ENCODE peak calls at places on chromosome 22, in six cellular contexts. K, U, B, M, L and T are unnamed samples.

GRCh38 chr22:23029521-23030228 is 40.6 kb upstream of the GNAZ start:
- DNase-seq in K (no peak), B (no peak), U (no peak), M (no peak), L (no peak), T (no peak)

GRCh38 chr22:33389927-33390326 is 331.7 kb upstream of the SYN3 start:
- DNase-seq in K (no peak), B (peak; percentile 3), U (no peak), M (no peak), L (no peak), T (no peak)

GRCh38 chr22:38034278-38034882 is 22.8 kb upstream of the PICK1 start:
- DNase-seq in B (no peak), L (peak; percentile 95), K (peak; percentile 91), M (no peak), U (no peak), T (no peak)

GRCh38 chr22:23267225-23268043 is 87.1 kb downstream of the BCR start:
- DNase-seq in B (peak; percentile 51), K (no peak), U (no peak), L (no peak), M (no peak), T (no peak)

GRCh38 chr22:48257690-48258065 is 1495.2 kb downstream of the TBC1D22A start:
- DNase-seq in B (no peak), U (no peak), K (no peak), L (no peak), M (no peak), T (no peak)

GRCh38 chr22:32628626-32629587 is 154.3 kb downstream of the FBXO7 start:
- DNase-seq in L (no peak), U (no peak), M (no peak), B (no peak), K (no peak), T (no peak)

GRCh38 chr22:22376352-22376706 is 131.7 kb downstream of the VPREB1 start:
- DNase-seq in B (no peak), U (no peak), K (no peak), L (no peak), M (no peak), T (no peak)

GRCh38 chr22:21657020-21657360 is 8.8 kb upstream of the PPIL2 start:
- DNase-seq in B (no peak), M (no peak), U (no peak), L (no peak), K (no peak), T (no peak)

GRCh38 chr22:31618057-31618456 is 44.0 kb downstream of the PISD start:
- DNase-seq in L (no peak), K (no peak), U (no peak), M (peak; percentile 80), B (peak; percentile 46), T (peak; percentile 53)

GRCh38 chr22:41638124-41638523 is 17.0 kb downstream of the XRCC6 start:
- DNase-seq in L (no peak), M (no peak), B (peak; percentile 39), U (no peak), K (no peak), T (peak; percentile 22)

GRCh38 chr22:45216133-45217003 is 24.3 kb downstream of the KIAA0930 start:
- DNase-seq in M (no peak), K (no peak), L (peak; percentile 39), U (no peak), B (no peak), T (peak; percentile 87)

GRCh38 chr22:38921126-38921525 is 36.3 kb upstream of the APOBEC3A start:
- DNase-seq in U (no peak), L (no peak), B (no peak), M (no peak), K (no peak), T (no peak)

GRCh38 chr22:37643225-37643847 is 3.9 kb downstream of the SH3BP1 start:
- DNase-seq in U (peak; percentile 58), K (peak; percentile 77), B (peak; percentile 16), L (peak; percentile 78), M (peak; percentile 26), T (peak; percentile 64)

GRCh38 chr22:46584081-46584903 is 35.9 kb upstream of the GRAMD4 start:
- DNase-seq in M (no peak), K (no peak), B (no peak), U (no peak), L (peak; percentile 29), T (no peak)

GRCh38 chr22:45212992-45213751 is 27.5 kb downstream of the KIAA0930 start:
- DNase-seq in U (no peak), K (peak; percentile 78), L (peak; percentile 68), M (no peak), B (no peak), T (peak; percentile 40)

GRCh38 chr22:43883012-43883661 is 8.7 kb downstream of the PNPLA5 start:
- DNase-seq in B (peak; percentile 46), L (peak; percentile 85), K (peak; percentile 34), M (no peak), U (no peak), T (peak; percentile 85)

GRCh38 chr22:46937939-46938338 is 175.5 kb downstream of the TBC1D22A start:
- DNase-seq in L (no peak), K (no peak), B (no peak), M (no peak), U (no peak), T (no peak)

GRCh38 chr22:30860176-30861105 is 108.1 kb downstream of the MORC2 start:
- DNase-seq in B (no peak), L (no peak), U (no peak), K (no peak), M (no peak), T (no peak)

GRCh38 chr22:30212363-30212995 is 34.1 kb downstream of the LIF start:
- DNase-seq in M (no peak), K (peak; percentile 97), L (peak; percentile 99), B (no peak), U (no peak), T (no peak)

GRCh38 chr22:22239311-22239939 is 5.2 kb upstream of the VPREB1 start:
- DNase-seq in M (no peak), L (no peak), U (no peak), B (no peak), K (no peak), T (no peak)

GRCh38 chr22:39309881-39310714 is 9.3 kb downstream of the RPL3 start:
- DNase-seq in K (peak; percentile 59), U (no peak), B (no peak), M (no peak), L (peak; percentile 82), T (no peak)

GRCh38 chr22:24834845-24835570 is 29.0 kb downstream of the SGSM1 start:
- DNase-seq in M (peak; percentile 58), K (no peak), L (peak; percentile 28), U (no peak), B (no peak), T (peak; percentile 19)

GRCh38 chr22:39348909-39349505 is 784 bp upstream of the SYNGR1 start:
- DNase-seq in U (no peak), K (no peak), B (no peak), L (no peak), M (peak; percentile 37), T (peak; percentile 24)

GRCh38 chr22:37167176-37167980 is 17.7 kb upstream of the IL2RB start:
- DNase-seq in B (no peak), M (no peak), U (no peak), L (no peak), K (peak; percentile 18), T (no peak)

GRCh38 chr22:45830531-45831245 is 146.3 kb downstream of the WNT7B start:
- DNase-seq in U (no peak), L (peak; percentile 64), M (no peak), B (peak; percentile 76), K (no peak), T (no peak)

GRCh38 chr22:50148991-50149721 is 21.4 kb upstream of the PANX2 start:
- DNase-seq in M (no peak), K (peak; percentile 76), L (peak; percentile 56), B (peak; percentile 73), U (peak; percentile 50), T (peak; percentile 75)

GRCh38 chr22:45617948-45618347 is 53.7 kb upstream of the ATXN10 start:
- DNase-seq in M (no peak), L (no peak), U (no peak), K (no peak), B (no peak), T (no peak)

GRCh38 chr22:32208681-32209080 is 3.8 kb upstream of the RFPL2 start:
- DNase-seq in L (no peak), U (no peak), B (no peak), K (no peak), M (no peak), T (no peak)

GRCh38 chr22:47589271-47590250 is 827.1 kb downstream of the TBC1D22A start:
- DNase-seq in B (no peak), U (no peak), K (no peak), M (no peak), L (no peak), T (no peak)

GRCh38 chr22:27810566-27810965 is 9.0 kb upstream of the MN1 start:
- DNase-seq in B (peak; percentile 10), M (peak; percentile 20), L (peak; percentile 39), U (no peak), K (no peak), T (peak; percentile 58)

GRCh38 chr22:38272373-38273134 is at the start of gene TMEM184B:
- DNase-seq in U (peak; percentile 68), M (peak; percentile 32), B (peak; percentile 41), L (peak; percentile 64), K (peak; percentile 63), T (peak; percentile 11)

GRCh38 chr22:40703731-40704130 is 24.4 kb downstream of the MCHR1 start:
- DNase-seq in M (no peak), U (no peak), L (no peak), B (no peak), K (no peak), T (no peak)

GRCh38 chr22:48507171-48507570 is 1320.5 kb downstream of the BRD1 start:
- DNase-seq in K (no peak), M (no peak), B (no peak), L (no peak), U (no peak), T (no peak)

GRCh38 chr22:43537019-43537585 is 125.3 kb downstream of the MPPED1 start:
- DNase-seq in U (no peak), B (no peak), M (no peak), K (no peak), L (no peak), T (no peak)

GRCh38 chr22:17808688-17809403 is 34.6 kb upstream of the BID start:
- DNase-seq in U (no peak), K (no peak), B (peak; percentile 54), M (no peak), L (peak; percentile 57), T (peak; percentile 18)

GRCh38 chr22:30210235-30210831 is 36.2 kb downstream of the LIF start:
- DNase-seq in U (no peak), K (no peak), L (peak; percentile 91), M (no peak), B (no peak), T (no peak)

GRCh38 chr22:31044262-31044861 is 36.8 kb upstream of the SMTN start:
- DNase-seq in K (peak; percentile 56), B (no peak), L (peak; percentile 57), U (no peak), M (no peak), T (no peak)

GRCh38 chr22:25143161-25144076 is 56.2 kb upstream of the CRYBB3 start:
- DNase-seq in M (no peak), B (no peak), U (no peak), K (no peak), L (no peak), T (no peak)